ENCODE peak calls at places on chromosomes 7 and 10, in nine cellular contexts. One of them, this sample, is unnamed.

GRCh38 chr10:69890065-69890831 is 88.5 kb downstream of the COL13A1 start:
- DNase-seq in CD8-positive, alpha-beta memory T cell: no peak
- DNase-seq in activated T-cell treated with anti-CD3 and anti-CD28 coated beads, Interleukin-2, amount 50 U/mL, for 72 hours: no peak
- DNase-seq in stimulated activated CD4-positive, alpha-beta T cell treated with anti-CD3 and anti-CD28 coated beads, TNF-alpha, amount 100 ng/mL, for 4 hours: no peak
- DNase-seq in germinal center: no peak
- DNase-seq in NCI-H1417: no peak
- DNase-seq in aorta: no peak
- DNase-seq in effector memory CD8-positive, alpha-beta T cell: no peak
- DNase-seq in brain microvascular endothelial cell: no peak
- DNase-seq in this sample: no peak

GRCh38 chr7:1235501-1236131 is 2.9 kb downstream of the UNCX start:
- DNase-seq in CD8-positive, alpha-beta memory T cell: no peak
- DNase-seq in brain microvascular endothelial cell: no peak
- DNase-seq in germinal center: no peak
- DNase-seq in aorta: peak
- DNase-seq in effector memory CD8-positive, alpha-beta T cell: no peak
- DNase-seq in NCI-H1417: no peak
- DNase-seq in activated T-cell treated with anti-CD3 and anti-CD28 coated beads, Interleukin-2, amount 50 U/mL, for 72 hours: peak
- DNase-seq in stimulated activated CD4-positive, alpha-beta T cell treated with anti-CD3 and anti-CD28 coated beads, TNF-alpha, amount 100 ng/mL, for 4 hours: no peak
- DNase-seq in this sample: no peak

GRCh38 chr7:30894866-30895408 is 16.7 kb upstream of the AQP1 start:
- DNase-seq in NCI-H1417: no peak
- DNase-seq in stimulated activated CD4-positive, alpha-beta T cell treated with anti-CD3 and anti-CD28 coated beads, TNF-alpha, amount 100 ng/mL, for 4 hours: no peak
- DNase-seq in aorta: no peak
- DNase-seq in brain microvascular endothelial cell: no peak
- DNase-seq in CD8-positive, alpha-beta memory T cell: no peak
- DNase-seq in germinal center: no peak
- DNase-seq in activated T-cell treated with anti-CD3 and anti-CD28 coated beads, Interleukin-2, amount 50 U/mL, for 72 hours: no peak
- DNase-seq in effector memory CD8-positive, alpha-beta T cell: no peak
- DNase-seq in this sample: no peak

GRCh38 chr10:80506189-80506575 is 31.5 kb upstream of the SH2D4B start:
- DNase-seq in stimulated activated CD4-positive, alpha-beta T cell treated with anti-CD3 and anti-CD28 coated beads, TNF-alpha, amount 100 ng/mL, for 4 hours: no peak
- DNase-seq in germinal center: no peak
- DNase-seq in NCI-H1417: no peak
- DNase-seq in activated T-cell treated with anti-CD3 and anti-CD28 coated beads, Interleukin-2, amount 50 U/mL, for 72 hours: no peak
- DNase-seq in CD8-positive, alpha-beta memory T cell: no peak
- DNase-seq in brain microvascular endothelial cell: peak
- DNase-seq in aorta: no peak
- DNase-seq in effector memory CD8-positive, alpha-beta T cell: no peak
- DNase-seq in this sample: no peak

GRCh38 chr10:118832242-118832651 is 77.5 kb upstream of the CACUL1 start:
- DNase-seq in effector memory CD8-positive, alpha-beta T cell: no peak
- DNase-seq in stimulated activated CD4-positive, alpha-beta T cell treated with anti-CD3 and anti-CD28 coated beads, TNF-alpha, amount 100 ng/mL, for 4 hours: no peak
- DNase-seq in aorta: no peak
- DNase-seq in NCI-H1417: peak
- DNase-seq in activated T-cell treated with anti-CD3 and anti-CD28 coated beads, Interleukin-2, amount 50 U/mL, for 72 hours: no peak
- DNase-seq in CD8-positive, alpha-beta memory T cell: no peak
- DNase-seq in germinal center: no peak
- DNase-seq in brain microvascular endothelial cell: no peak
- DNase-seq in this sample: no peak

GRCh38 chr10:132832186-132832983 is 46.4 kb upstream of the NKX6-2 start:
- DNase-seq in effector memory CD8-positive, alpha-beta T cell: no peak
- DNase-seq in activated T-cell treated with anti-CD3 and anti-CD28 coated beads, Interleukin-2, amount 50 U/mL, for 72 hours: no peak
- DNase-seq in germinal center: no peak
- DNase-seq in CD8-positive, alpha-beta memory T cell: no peak
- DNase-seq in stimulated activated CD4-positive, alpha-beta T cell treated with anti-CD3 and anti-CD28 coated beads, TNF-alpha, amount 100 ng/mL, for 4 hours: no peak
- DNase-seq in brain microvascular endothelial cell: no peak
- DNase-seq in NCI-H1417: no peak
- DNase-seq in aorta: peak
- DNase-seq in this sample: no peak

GRCh38 chr7:16416289-16417282 is 4.8 kb downstream of the CRPPA start:
- DNase-seq in brain microvascular endothelial cell: peak
- DNase-seq in CD8-positive, alpha-beta memory T cell: no peak
- DNase-seq in NCI-H1417: no peak
- DNase-seq in aorta: no peak
- DNase-seq in germinal center: no peak
- DNase-seq in effector memory CD8-positive, alpha-beta T cell: no peak
- DNase-seq in activated T-cell treated with anti-CD3 and anti-CD28 coated beads, Interleukin-2, amount 50 U/mL, for 72 hours: no peak
- DNase-seq in stimulated activated CD4-positive, alpha-beta T cell treated with anti-CD3 and anti-CD28 coated beads, TNF-alpha, amount 100 ng/mL, for 4 hours: no peak
- DNase-seq in this sample: no peak

GRCh38 chr10:101650841-101651240 is 44.1 kb downstream of the FBXW4 start:
- DNase-seq in activated T-cell treated with anti-CD3 and anti-CD28 coated beads, Interleukin-2, amount 50 U/mL, for 72 hours: no peak
- DNase-seq in germinal center: no peak
- DNase-seq in brain microvascular endothelial cell: no peak
- DNase-seq in stimulated activated CD4-positive, alpha-beta T cell treated with anti-CD3 and anti-CD28 coated beads, TNF-alpha, amount 100 ng/mL, for 4 hours: no peak
- DNase-seq in aorta: no peak
- DNase-seq in effector memory CD8-positive, alpha-beta T cell: no peak
- DNase-seq in NCI-H1417: no peak
- DNase-seq in CD8-positive, alpha-beta memory T cell: no peak
- DNase-seq in this sample: no peak

GRCh38 chr7:43196379-43196778 is 83.9 kb downstream of the HECW1 start:
- DNase-seq in germinal center: no peak
- DNase-seq in activated T-cell treated with anti-CD3 and anti-CD28 coated beads, Interleukin-2, amount 50 U/mL, for 72 hours: no peak
- DNase-seq in NCI-H1417: no peak
- DNase-seq in stimulated activated CD4-positive, alpha-beta T cell treated with anti-CD3 and anti-CD28 coated beads, TNF-alpha, amount 100 ng/mL, for 4 hours: no peak
- DNase-seq in aorta: no peak
- DNase-seq in brain microvascular endothelial cell: no peak
- DNase-seq in effector memory CD8-positive, alpha-beta T cell: no peak
- DNase-seq in CD8-positive, alpha-beta memory T cell: no peak
- DNase-seq in this sample: no peak

GRCh38 chr10:77741746-77742145 is 104.1 kb upstream of the KCNMA1 start:
- DNase-seq in stimulated activated CD4-positive, alpha-beta T cell treated with anti-CD3 and anti-CD28 coated beads, TNF-alpha, amount 100 ng/mL, for 4 hours: no peak
- DNase-seq in effector memory CD8-positive, alpha-beta T cell: no peak
- DNase-seq in NCI-H1417: no peak
- DNase-seq in germinal center: no peak
- DNase-seq in brain microvascular endothelial cell: no peak
- DNase-seq in CD8-positive, alpha-beta memory T cell: no peak
- DNase-seq in aorta: no peak
- DNase-seq in activated T-cell treated with anti-CD3 and anti-CD28 coated beads, Interleukin-2, amount 50 U/mL, for 72 hours: no peak
- DNase-seq in this sample: no peak

GRCh38 chr10:33157108-33157507 is 177.4 kb downstream of the NRP1 start:
- DNase-seq in CD8-positive, alpha-beta memory T cell: no peak
- DNase-seq in brain microvascular endothelial cell: peak
- DNase-seq in stimulated activated CD4-positive, alpha-beta T cell treated with anti-CD3 and anti-CD28 coated beads, TNF-alpha, amount 100 ng/mL, for 4 hours: no peak
- DNase-seq in aorta: no peak
- DNase-seq in effector memory CD8-positive, alpha-beta T cell: no peak
- DNase-seq in activated T-cell treated with anti-CD3 and anti-CD28 coated beads, Interleukin-2, amount 50 U/mL, for 72 hours: no peak
- DNase-seq in NCI-H1417: no peak
- DNase-seq in germinal center: no peak
- DNase-seq in this sample: no peak